ENCODE peak calls at places on chromosomes 3 and 15, in ten cellular contexts. W is tibial nerve; M is Panc1; O is effector memory CD4-positive, alpha-beta T cell; A is GM23248; D is CD8-positive, alpha-beta T cell; N is breast epithelium; T is uterus; K is CD4-positive, alpha-beta memory T cell; J is suprapubic skin. B is an unnamed sample.

GRCh38 chr3:40842714-40843113 is 318.0 kb downstream of the ZNF621 start:
- DNase-seq in W (no peak), M (no peak), O (no peak), A (no peak), D (no peak), N (no peak), T (no peak), K (no peak), J (no peak), B (no peak)

GRCh38 chr3:1082024-1082633 is 10.7 kb upstream of the CNTN6 start:
- DNase-seq in W (peak; percentile 53), M (no peak), O (no peak), A (peak; percentile 75), D (no peak), N (peak; percentile 54), T (no peak), K (peak; percentile 27), J (no peak), B (no peak)

GRCh38 chr15:34987182-34987488 is 952 bp downstream of the ZNF770 start:
- DNase-seq in W (no peak), M (no peak), O (no peak), A (peak; percentile 38), D (no peak), N (no peak), T (no peak), K (no peak), J (no peak), B (no peak)

GRCh38 chr3:133872161-133872560 is 23.5 kb downstream of the RAB6B start:
- DNase-seq in W (no peak), M (no peak), O (no peak), A (no peak), D (no peak), N (no peak), T (no peak), K (no peak), J (no peak), B (no peak)

GRCh38 chr3:115537669-115538068 is 85.6 kb upstream of the GAP43 start:
- DNase-seq in W (no peak), M (no peak), O (no peak), A (peak; percentile 12), D (no peak), N (no peak), T (no peak), K (no peak), J (no peak), B (no peak)

GRCh38 chr15:22979069-22979698 is 984 bp downstream of the CYFIP1 start:
- DNase-seq in W (peak; percentile 43), M (no peak), O (no peak), A (peak; percentile 75), D (peak; percentile 24), N (peak; percentile 59), T (no peak), K (no peak), J (peak; percentile 72), B (no peak)

GRCh38 chr3:189041482-189042090 is 130.2 kb upstream of the TPRG1 start:
- DNase-seq in W (no peak), M (peak; percentile 33), O (peak; percentile 54), A (peak; percentile 23), D (peak; percentile 64), N (no peak), T (peak; percentile 25), K (peak; percentile 82), J (no peak), B (peak; percentile 33)

GRCh38 chr3:173037840-173038483 is 103.1 kb downstream of the SPATA16 start:
- DNase-seq in W (no peak), M (no peak), O (no peak), A (no peak), D (no peak), N (no peak), T (no peak), K (no peak), J (no peak), B (no peak)

GRCh38 chr3:22922317-22922716 is 280.8 kb upstream of the UBE2E2 start:
- DNase-seq in W (no peak), M (no peak), O (no peak), A (peak; percentile 23), D (no peak), N (no peak), T (no peak), K (no peak), J (no peak), B (no peak)

GRCh38 chr15:76293361-76293760 is 17.9 kb downstream of the ETFA start:
- DNase-seq in W (no peak), M (no peak), O (no peak), A (peak; percentile 74), D (no peak), N (no peak), T (no peak), K (no peak), J (no peak), B (no peak)

GRCh38 chr15:39509941-39510845 is 70.7 kb upstream of the THBS1 start:
- DNase-seq in W (no peak), M (no peak), O (no peak), A (no peak), D (no peak), N (no peak), T (no peak), K (no peak), J (no peak), B (no peak)

GRCh38 chr3:29759021-29759359 is 478.1 kb downstream of the RBMS3 start:
- DNase-seq in W (peak; percentile 66), M (no peak), O (no peak), A (peak; percentile 86), D (no peak), N (no peak), T (no peak), K (no peak), J (no peak), B (no peak)

GRCh38 chr3:140472621-140473020 is 205.2 kb upstream of the TRIM42 start:
- DNase-seq in W (no peak), M (no peak), O (no peak), A (no peak), D (no peak), N (no peak), T (no peak), K (no peak), J (no peak), B (no peak)

GRCh38 chr3:122893754-122894668 is 99.1 kb downstream of the SLC49A4 start:
- DNase-seq in W (no peak), M (no peak), O (no peak), A (peak; percentile 58), D (no peak), N (no peak), T (no peak), K (no peak), J (no peak), B (no peak)

GRCh38 chr3:133547432-133548041 is 25.9 kb upstream of the CDV3 start:
- DNase-seq in W (no peak), M (no peak), O (no peak), A (peak; percentile 74), D (no peak), N (no peak), T (peak; percentile 25), K (no peak), J (no peak), B (no peak)

DNA sequence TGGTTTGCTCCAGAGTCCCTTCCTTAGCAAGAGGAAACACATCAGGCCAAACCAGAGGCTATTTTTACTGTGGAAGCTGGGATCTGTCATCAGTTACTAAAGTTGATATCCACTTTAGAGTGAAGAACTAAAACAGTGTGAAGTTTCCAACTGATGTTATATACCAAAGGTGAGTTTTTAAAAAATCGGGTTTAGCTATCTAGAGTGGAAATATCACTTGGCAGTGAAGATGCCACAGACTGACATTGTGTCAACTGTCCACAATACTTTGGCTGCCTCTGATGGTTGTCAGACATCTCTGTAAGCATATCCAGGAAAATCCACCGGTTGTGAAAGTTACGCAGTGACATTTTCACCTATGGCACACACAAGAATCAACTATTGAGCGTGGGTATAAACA is 9.2 kb downstream of the ZIC1 start:
- DNase-seq in W (no peak), M (no peak), O (no peak), A (no peak), D (no peak), N (no peak), T (no peak), K (no peak), J (no peak), B (no peak)
- H3K4me3 ChIP-seq in W (no peak overlapping the region), M (no peak overlapping the region), O (no peak overlapping the region), A (no peak overlapping the region), D (no peak overlapping the region), N (no peak overlapping the region), T (no peak overlapping the region), K (no peak overlapping the region), J (no peak overlapping the region), B (no peak overlapping the region)

DNA sequence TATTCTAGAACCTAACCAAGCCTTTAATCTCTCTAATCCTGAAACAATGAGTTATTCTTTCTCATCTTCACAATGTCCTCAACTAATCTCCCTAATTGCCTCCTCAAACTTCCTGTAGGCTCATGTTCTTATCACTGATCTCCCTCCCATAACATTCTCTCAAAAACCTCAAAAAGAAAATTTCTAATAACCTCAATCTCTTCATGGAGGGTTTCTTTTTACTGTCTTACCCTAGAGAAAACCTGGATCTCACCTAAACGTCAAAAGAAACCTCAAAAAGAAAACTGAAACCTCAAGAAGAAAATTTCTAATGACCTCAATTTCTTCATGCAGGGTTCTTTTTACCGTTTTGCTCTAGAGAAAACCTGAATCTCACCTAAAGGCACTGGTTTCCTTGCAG is 150.2 kb downstream of the GSK3B start:
- DNase-seq in W (no peak), M (no peak), O (no peak), A (no peak), D (no peak), N (no peak), T (no peak), K (no peak), J (no peak), B (no peak)
- H3K36me3 ChIP-seq in W (no peaks in the 10 kb centered on the region), M (no peaks in the 10 kb centered on the region), O (no peaks in the 10 kb centered on the region), A (peaks cover 14% of the 10 kb centered on the region), D (no peaks in the 10 kb centered on the region), N (no peaks in the 10 kb centered on the region), T (no peaks in the 10 kb centered on the region), K (no peaks in the 10 kb centered on the region), J (no peaks in the 10 kb centered on the region), B (peaks cover 4% of the 10 kb centered on the region)

GRCh38 chr3:12992629-12993021 is 80.6 kb downstream of the IQSEC1 start:
- DNase-seq in W (no peak), M (no peak), O (no peak), A (no peak), D (no peak), N (no peak), T (no peak), K (no peak), J (no peak), B (no peak)
- H3K4me1 ChIP-seq in W (peaks cover 16% of the 10 kb centered on the region), M (peaks cover 16% of the 10 kb centered on the region), O (peaks cover 27% of the 10 kb centered on the region), A (peaks cover 13% of the 10 kb centered on the region), D (peaks cover 40% of the 10 kb centered on the region), N (no peaks in the 10 kb centered on the region), T (no peaks in the 10 kb centered on the region), K (peaks cover 67% of the 10 kb centered on the region), J (peaks cover 20% of the 10 kb centered on the region), B (peaks cover 48% of the 10 kb centered on the region)

DNA sequence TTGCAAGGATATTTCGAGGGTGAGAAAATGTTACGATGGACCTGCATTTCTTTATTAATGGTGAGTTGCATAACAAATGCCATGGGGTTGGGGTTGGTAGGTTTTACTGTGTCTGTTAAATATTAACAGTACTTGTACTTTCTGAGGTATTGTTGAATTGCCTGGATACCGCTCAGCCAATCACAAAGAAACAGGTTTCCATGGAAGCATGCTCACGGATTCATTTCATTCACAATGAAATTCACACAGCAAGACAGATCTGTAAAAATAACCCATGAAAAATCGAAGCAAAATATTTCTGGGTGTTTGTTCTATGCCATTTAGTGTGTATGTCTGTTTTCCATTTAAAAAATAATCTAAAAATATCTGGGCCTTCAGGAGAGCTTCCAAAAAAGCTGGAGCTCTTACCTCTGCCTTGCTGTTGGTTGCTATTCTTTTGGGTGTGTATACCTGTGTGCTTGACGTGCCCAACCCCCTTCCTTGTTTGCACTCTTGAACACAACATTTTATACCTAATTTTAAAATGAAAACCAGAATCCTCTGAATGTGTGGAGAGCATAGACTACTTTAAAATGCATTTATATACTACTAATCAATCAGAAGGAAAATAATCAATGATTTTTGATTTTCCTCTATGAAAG is 479.8 kb upstream of the TBL1XR1 start:
- DNase-seq in W (no peak), M (no peak), O (no peak), A (no peak), D (no peak), N (no peak), T (no peak), K (no peak), J (no peak), B (no peak)
- H3K4me3 ChIP-seq in W (no peak overlapping the region), M (no peak overlapping the region), O (no peak overlapping the region), A (no peak overlapping the region), D (no peak overlapping the region), N (no peak overlapping the region), T (no peak overlapping the region), K (no peak overlapping the region), J (no peak overlapping the region), B (no peak overlapping the region)

B was measured in CD8-positive, alpha-beta memory T cell.